ENCODE peak calls at places on chromosomes 7 and 10, in eight cellular contexts. One of them, this sample, is unnamed.

GRCh38 chr10:35685402-35685801 is 43.3 kb upstream of the FZD8 start:
- DNase-seq in AG09309: no peak
- DNase-seq in heart left ventricle: no peak
- DNase-seq in stomach: no peak
- DNase-seq in spleen: no peak
- DNase-seq in colonic mucosa: no peak
- DNase-seq in uterus: no peak
- DNase-seq in progenitor cell of endocrine pancreas: no peak
- DNase-seq in this sample: no peak

GRCh38 chr10:79350407-79351154 is 3.3 kb downstream of the PPIF start:
- DNase-seq in uterus: no peak
- DNase-seq in heart left ventricle: no peak
- DNase-seq in stomach: no peak
- DNase-seq in progenitor cell of endocrine pancreas: no peak
- DNase-seq in AG09309: no peak
- DNase-seq in colonic mucosa: peak
- DNase-seq in spleen: peak
- DNase-seq in this sample: no peak

GRCh38 chr7:124155400-124156022 is 122.6 kb upstream of the TMEM229A start:
- DNase-seq in uterus: no peak
- DNase-seq in spleen: no peak
- DNase-seq in progenitor cell of endocrine pancreas: no peak
- DNase-seq in heart left ventricle: no peak
- DNase-seq in colonic mucosa: no peak
- DNase-seq in stomach: no peak
- DNase-seq in AG09309: no peak
- DNase-seq in this sample: no peak

GRCh38 chr7:1898628-1899185 is 228.6 kb downstream of the ELFN1 start:
- DNase-seq in uterus: no peak
- DNase-seq in stomach: no peak
- DNase-seq in spleen: no peak
- DNase-seq in heart left ventricle: no peak
- DNase-seq in progenitor cell of endocrine pancreas: no peak
- DNase-seq in colonic mucosa: no peak
- DNase-seq in AG09309: no peak
- DNase-seq in this sample: peak

GRCh38 chr10:110209926-110210662 is 2.7 kb downstream of the MXI1 start:
- DNase-seq in heart left ventricle: peak
- DNase-seq in progenitor cell of endocrine pancreas: peak
- DNase-seq in colonic mucosa: peak
- DNase-seq in uterus: peak
- DNase-seq in stomach: peak
- DNase-seq in spleen: peak
- DNase-seq in AG09309: no peak
- DNase-seq in this sample: no peak

GRCh38 chr7:128908750-128909385 is 1.6 kb downstream of the KCP start:
- DNase-seq in uterus: no peak
- DNase-seq in colonic mucosa: no peak
- DNase-seq in spleen: peak
- DNase-seq in progenitor cell of endocrine pancreas: no peak
- DNase-seq in AG09309: no peak
- DNase-seq in stomach: no peak
- DNase-seq in heart left ventricle: no peak
- DNase-seq in this sample: peak

GRCh38 chr7:16925609-16926008 is 43.8 kb upstream of the AGR3 start:
- DNase-seq in progenitor cell of endocrine pancreas: no peak
- DNase-seq in stomach: no peak
- DNase-seq in heart left ventricle: no peak
- DNase-seq in uterus: no peak
- DNase-seq in colonic mucosa: no peak
- DNase-seq in AG09309: no peak
- DNase-seq in spleen: no peak
- DNase-seq in this sample: no peak

GRCh38 chr7:19899517-19899916 is 126.1 kb upstream of the TMEM196 start:
- DNase-seq in spleen: no peak
- DNase-seq in heart left ventricle: no peak
- DNase-seq in stomach: no peak
- DNase-seq in AG09309: peak
- DNase-seq in colonic mucosa: no peak
- DNase-seq in progenitor cell of endocrine pancreas: no peak
- DNase-seq in uterus: no peak
- DNase-seq in this sample: no peak

GRCh38 chr10:117740696-117741222 is 198.2 kb downstream of the EMX2 start:
- DNase-seq in uterus: no peak
- DNase-seq in AG09309: no peak
- DNase-seq in progenitor cell of endocrine pancreas: no peak
- DNase-seq in spleen: no peak
- DNase-seq in colonic mucosa: no peak
- DNase-seq in heart left ventricle: no peak
- DNase-seq in stomach: no peak
- DNase-seq in this sample: no peak

GRCh38 chr10:3068201-3068967 is 1.0 kb downstream of the PFKP start:
- DNase-seq in uterus: peak
- DNase-seq in stomach: peak
- DNase-seq in spleen: peak
- DNase-seq in progenitor cell of endocrine pancreas: no peak
- DNase-seq in heart left ventricle: peak
- DNase-seq in colonic mucosa: peak
- DNase-seq in AG09309: no peak
- DNase-seq in this sample: no peak

GRCh38 chr7:98921608-98922372 is 43.5 kb downstream of the TRRAP start:
- DNase-seq in colonic mucosa: no peak
- DNase-seq in AG09309: no peak
- DNase-seq in heart left ventricle: no peak
- DNase-seq in uterus: no peak
- DNase-seq in spleen: no peak
- DNase-seq in stomach: no peak
- DNase-seq in progenitor cell of endocrine pancreas: no peak
- DNase-seq in this sample: no peak
- TF ChIP-seq CTCF in colonic mucosa: no peak
- TF ChIP-seq CTCF in AG09309: no peak
- TF ChIP-seq CTCF in heart left ventricle: no peak
- TF ChIP-seq CTCF in uterus: no peak
- TF ChIP-seq CTCF in spleen: no peak
- TF ChIP-seq CTCF in stomach: no peak
- TF ChIP-seq CTCF in progenitor cell of endocrine pancreas: no peak
- TF ChIP-seq CTCF in this sample: no peak

DNA sequence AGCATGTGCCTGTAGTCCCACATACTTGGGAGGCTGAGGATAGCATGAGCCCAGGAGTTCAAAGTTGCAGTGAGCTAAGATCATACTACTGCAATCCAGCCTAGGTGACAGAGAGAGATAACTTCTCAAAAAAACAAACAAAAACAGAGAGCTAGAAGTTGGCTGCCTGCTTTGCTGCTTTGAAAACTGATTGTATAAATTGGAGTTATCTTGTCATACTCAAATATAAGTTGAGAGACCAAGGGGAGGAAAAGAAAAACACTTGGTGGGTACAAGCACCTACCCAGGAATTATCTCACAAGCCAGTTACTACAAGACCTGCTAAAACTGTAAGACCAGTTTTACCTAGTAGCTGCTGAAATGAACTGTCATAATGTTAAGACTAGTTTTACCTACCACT is 112.5 kb upstream of the SKAP2 start:
- DNase-seq in uterus: no peak
- DNase-seq in AG09309: no peak
- DNase-seq in progenitor cell of endocrine pancreas: no peak
- DNase-seq in colonic mucosa: no peak
- DNase-seq in heart left ventricle: no peak
- DNase-seq in stomach: no peak
- DNase-seq in spleen: no peak
- DNase-seq in this sample: no peak
- TF ChIP-seq CTCF in uterus: no peak
- TF ChIP-seq CTCF in AG09309: no peak
- TF ChIP-seq CTCF in progenitor cell of endocrine pancreas: no peak
- TF ChIP-seq CTCF in colonic mucosa: no peak
- TF ChIP-seq CTCF in heart left ventricle: no peak
- TF ChIP-seq CTCF in stomach: no peak
- TF ChIP-seq CTCF in spleen: no peak
- TF ChIP-seq CTCF in this sample: no peak

GRCh38 chr10:64277536-64277935 is 756.3 kb downstream of the REEP3 start:
- DNase-seq in AG09309: no peak
- DNase-seq in colonic mucosa: no peak
- DNase-seq in heart left ventricle: no peak
- DNase-seq in spleen: no peak
- DNase-seq in uterus: no peak
- DNase-seq in progenitor cell of endocrine pancreas: no peak
- DNase-seq in stomach: no peak
- DNase-seq in this sample: no peak

GRCh38 chr10:64275774-64276173 is 754.6 kb downstream of the REEP3 start:
- DNase-seq in colonic mucosa: no peak
- DNase-seq in stomach: no peak
- DNase-seq in progenitor cell of endocrine pancreas: no peak
- DNase-seq in AG09309: no peak
- DNase-seq in spleen: no peak
- DNase-seq in uterus: no peak
- DNase-seq in heart left ventricle: no peak
- DNase-seq in this sample: no peak

GRCh38 chr10:64271508-64271907 is 750.3 kb downstream of the REEP3 start:
- DNase-seq in stomach: no peak
- DNase-seq in colonic mucosa: no peak
- DNase-seq in spleen: no peak
- DNase-seq in uterus: no peak
- DNase-seq in progenitor cell of endocrine pancreas: no peak
- DNase-seq in heart left ventricle: no peak
- DNase-seq in AG09309: no peak
- DNase-seq in this sample: no peak

DNA sequence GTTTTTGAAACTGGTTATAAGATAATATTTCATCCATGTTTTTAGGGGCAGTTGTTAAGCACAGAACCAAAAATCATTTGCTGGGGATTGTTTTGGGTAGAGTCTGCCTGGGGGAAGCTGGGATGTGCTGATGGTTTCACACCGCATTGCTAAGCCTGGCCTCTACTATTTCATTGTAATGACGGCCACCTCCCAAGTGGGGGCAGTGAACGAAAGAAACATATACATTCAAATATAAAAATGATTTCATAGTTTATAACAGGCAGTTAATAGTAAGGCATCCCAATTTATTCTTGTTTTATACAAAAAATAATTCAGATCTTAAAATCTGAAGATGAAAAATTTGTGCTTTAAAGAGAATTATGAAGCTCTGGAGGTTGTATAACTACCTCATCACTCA is 750.8 kb downstream of the REEP3 start:
- DNase-seq in progenitor cell of endocrine pancreas: no peak
- DNase-seq in stomach: no peak
- DNase-seq in colonic mucosa: no peak
- DNase-seq in spleen: no peak
- DNase-seq in AG09309: no peak
- DNase-seq in uterus: no peak
- DNase-seq in heart left ventricle: no peak
- DNase-seq in this sample: no peak
- TF ChIP-seq CTCF in progenitor cell of endocrine pancreas: no peak
- TF ChIP-seq CTCF in stomach: no peak
- TF ChIP-seq CTCF in colonic mucosa: no peak
- TF ChIP-seq CTCF in spleen: no peak
- TF ChIP-seq CTCF in AG09309: no peak
- TF ChIP-seq CTCF in uterus: no peak
- TF ChIP-seq CTCF in heart left ventricle: no peak
- TF ChIP-seq CTCF in this sample: no peak

GRCh38 chr10:100637785-100638184 is 102.0 kb downstream of the HIF1AN start:
- DNase-seq in spleen: no peak
- DNase-seq in colonic mucosa: no peak
- DNase-seq in AG09309: no peak
- DNase-seq in heart left ventricle: no peak
- DNase-seq in progenitor cell of endocrine pancreas: peak
- DNase-seq in uterus: no peak
- DNase-seq in stomach: no peak
- DNase-seq in this sample: no peak

GRCh38 chr10:100636848-100637553 is 101.3 kb downstream of the HIF1AN start:
- DNase-seq in stomach: no peak
- DNase-seq in AG09309: no peak
- DNase-seq in uterus: no peak
- DNase-seq in spleen: no peak
- DNase-seq in heart left ventricle: no peak
- DNase-seq in progenitor cell of endocrine pancreas: no peak
- DNase-seq in colonic mucosa: no peak
- DNase-seq in this sample: no peak

GRCh38 chr10:100632027-100632426 is 96.3 kb downstream of the HIF1AN start:
- DNase-seq in spleen: no peak
- DNase-seq in progenitor cell of endocrine pancreas: no peak
- DNase-seq in colonic mucosa: no peak
- DNase-seq in heart left ventricle: no peak
- DNase-seq in uterus: no peak
- DNase-seq in stomach: no peak
- DNase-seq in AG09309: no peak
- DNase-seq in this sample: no peak

GRCh38 chr10:100631192-100631591 is 95.4 kb downstream of the HIF1AN start:
- DNase-seq in uterus: no peak
- DNase-seq in colonic mucosa: no peak
- DNase-seq in heart left ventricle: no peak
- DNase-seq in stomach: no peak
- DNase-seq in progenitor cell of endocrine pancreas: no peak
- DNase-seq in spleen: peak
- DNase-seq in AG09309: no peak
- DNase-seq in this sample: no peak

DNA sequence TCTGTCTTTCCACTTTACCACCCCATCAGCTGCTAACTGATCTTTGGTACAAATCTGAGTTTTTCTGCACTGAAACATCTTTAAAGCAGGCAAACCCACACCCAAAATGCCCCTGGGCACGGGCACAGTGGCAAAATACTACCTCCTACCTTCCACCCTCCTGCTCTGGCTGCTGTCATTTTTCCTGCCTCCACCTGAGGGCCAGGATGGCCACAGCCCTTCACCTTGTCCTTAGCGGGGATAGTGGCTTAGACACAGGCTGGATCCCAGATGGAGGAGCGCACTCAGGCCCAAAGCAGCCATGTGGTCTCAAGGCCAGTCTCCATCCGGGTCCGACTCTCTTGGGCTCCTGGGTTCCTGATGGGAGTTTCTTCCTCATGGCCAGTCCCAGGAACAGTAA is 98.3 kb downstream of the HIF1AN start:
- DNase-seq in spleen: peak
- DNase-seq in AG09309: no peak
- DNase-seq in colonic mucosa: no peak
- DNase-seq in stomach: no peak
- DNase-seq in progenitor cell of endocrine pancreas: no peak
- DNase-seq in heart left ventricle: no peak
- DNase-seq in uterus: no peak
- DNase-seq in this sample: no peak
- TF ChIP-seq CTCF in spleen: no peak
- TF ChIP-seq CTCF in AG09309: no peak
- TF ChIP-seq CTCF in colonic mucosa: no peak
- TF ChIP-seq CTCF in stomach: no peak
- TF ChIP-seq CTCF in progenitor cell of endocrine pancreas: no peak
- TF ChIP-seq CTCF in heart left ventricle: no peak
- TF ChIP-seq CTCF in uterus: no peak
- TF ChIP-seq CTCF in this sample: no peak

This sample was measured in RWPE2.